ENCODE peak calls at places on chromosomes 11 and 22, in six cellular contexts. Z is LoVo, D is adrenal gland, Y is DMS53, X is Kasumi-1, I is amygdala. M is an unnamed sample.

GRCh38 chr11:117384045-117384444 is 56.4 kb downstream of the CEP164 start:
- DNase-seq in Z (no peak), D (no peak), Y (no peak), X (no peak), I (no peak), M (peak)

GRCh38 chr11:1231396-1232327 is 8.8 kb downstream of the MUC5B start:
- DNase-seq in Z (no peak), D (no peak), Y (peak), X (no peak), I (no peak), M (no peak)

GRCh38 chr22:20904008-20904979 is 12.9 kb upstream of the CRKL start:
- DNase-seq in Z (peak), D (peak), Y (no peak), X (no peak), I (no peak), M (peak)

GRCh38 chr22:36285545-36285944 is 32.6 kb downstream of the APOL1 start:
- DNase-seq in Z (no peak), D (peak), Y (no peak), X (no peak), I (no peak), M (no peak)

GRCh38 chr11:102111787-102112653 is 1.8 kb downstream of the YAP1 start:
- DNase-seq in Z (peak), D (peak), Y (peak), X (no peak), I (no peak), M (peak)

GRCh38 chr11:115985896-115986295 is 481.7 kb upstream of the CADM1 start:
- DNase-seq in Z (no peak), D (no peak), Y (no peak), X (no peak), I (no peak), M (peak)

GRCh38 chr11:105274631-105275030 is 135.1 kb upstream of the CARD18 start:
- DNase-seq in Z (no peak), D (no peak), Y (no peak), X (no peak), I (no peak), M (no peak)

GRCh38 chr11:72223615-72224586 is 666 bp upstream of the INPPL1 start:
- DNase-seq in Z (peak), D (peak), Y (peak), X (peak), I (peak), M (peak)

GRCh38 chr22:45418770-45419138 is 5.3 kb downstream of the RIBC2 start:
- DNase-seq in Z (no peak), D (no peak), Y (no peak), X (no peak), I (no peak), M (no peak)

GRCh38 chr22:29105468-29105867 is 32.6 kb downstream of the KREMEN1 start:
- DNase-seq in Z (no peak), D (no peak), Y (no peak), X (no peak), I (no peak), M (no peak)

GRCh38 chr11:57493507-57494503 is 21.7 kb downstream of the SLC43A1 start:
- DNase-seq in Z (peak), D (peak), Y (peak), X (no peak), I (peak), M (peak)

GRCh38 chr11:45208135-45208534 is 61.7 kb downstream of the PRDM11 start:
- DNase-seq in Z (no peak), D (no peak), Y (peak), X (no peak), I (no peak), M (no peak)

GRCh38 chr11:62443390-62444201 is 24.8 kb downstream of the SCGB1A1 start:
- DNase-seq in Z (no peak), D (no peak), Y (no peak), X (no peak), I (no peak), M (no peak)

GRCh38 chr11:2214527-2215229 is 43.1 kb upstream of the TH start:
- DNase-seq in Z (no peak), D (no peak), Y (peak), X (no peak), I (no peak), M (no peak)

GRCh38 chr11:83778598-83778997 is 492.4 kb upstream of the CCDC90B start:
- DNase-seq in Z (no peak), D (no peak), Y (no peak), X (no peak), I (no peak), M (peak)

GRCh38 chr11:113874920-113875413 is 405 bp downstream of the USP28 start:
- DNase-seq in Z (peak), D (peak), Y (no peak), X (peak), I (no peak), M (no peak)

GRCh38 chr22:20918663-20919220 is 1.5 kb downstream of the CRKL start:
- DNase-seq in Z (no peak), D (no peak), Y (peak), X (no peak), I (no peak), M (no peak)

GRCh38 chr11:2699185-2699530 is 636 bp downstream of the KCNQ1OT1 start:
- DNase-seq in Z (no peak), D (peak), Y (peak), X (no peak), I (no peak), M (peak)

GRCh38 chr11:64253481-64253880 is 2.2 kb downstream of the PLCB3 start:
- DNase-seq in Z (no peak), D (peak), Y (no peak), X (no peak), I (peak), M (peak)

GRCh38 chr22:30864441-30865420 is 103.8 kb downstream of the MORC2 start:
- DNase-seq in Z (no peak), D (peak), Y (no peak), X (no peak), I (no peak), M (no peak)

GRCh38 chr22:41919357-41920224 is 4.7 kb upstream of the SHISA8 start:
- DNase-seq in Z (no peak), D (peak), Y (peak), X (no peak), I (no peak), M (peak)

GRCh38 chr11:112958670-112959069 is 2.5 kb upstream of the NCAM1 start:
- DNase-seq in Z (no peak), D (no peak), Y (no peak), X (no peak), I (no peak), M (peak)

GRCh38 chr11:96741068-96741467 is 351.3 kb downstream of the JRKL start:
- DNase-seq in Z (no peak), D (no peak), Y (no peak), X (no peak), I (no peak), M (peak)

GRCh38 chr11:32829680-32830412 is at the start of gene PRRG4:
- DNase-seq in Z (peak), D (peak), Y (peak), X (peak), I (no peak), M (peak)

GRCh38 chr11:13449522-13449921 is 13.5 kb downstream of the BTBD10 start:
- DNase-seq in Z (no peak), D (no peak), Y (no peak), X (no peak), I (no peak), M (no peak)

GRCh38 chr11:46336781-46337180 is 10.5 kb upstream of the DGKZ start:
- DNase-seq in Z (no peak), D (no peak), Y (no peak), X (peak), I (no peak), M (no peak)

GRCh38 chr11:60950933-60951610 is 904 bp downstream of the SLC15A3 start:
- DNase-seq in Z (no peak), D (no peak), Y (peak), X (no peak), I (no peak), M (no peak)

GRCh38 chr11:117932426-117932825 is 3.2 kb upstream of the TMPRSS13 start:
- DNase-seq in Z (no peak), D (no peak), Y (no peak), X (no peak), I (no peak), M (no peak)

GRCh38 chr11:61173456-61173855 is 12.2 kb upstream of the VPS37C start:
- DNase-seq in Z (no peak), D (no peak), Y (peak), X (no peak), I (no peak), M (no peak)

GRCh38 chr11:73950869-73951710 is at the start of gene DNAJB13:
- DNase-seq in Z (no peak), D (peak), Y (peak), X (peak), I (peak), M (peak)

GRCh38 chr11:119863236-119863635 is 134.2 kb upstream of the NECTIN1 start:
- DNase-seq in Z (no peak), D (no peak), Y (no peak), X (no peak), I (no peak), M (no peak)

GRCh38 chr11:24697722-24698121 is 200.9 kb downstream of the LUZP2 start:
- DNase-seq in Z (no peak), D (no peak), Y (no peak), X (no peak), I (no peak), M (peak)

GRCh38 chr11:12235945-12236743 is 125.8 kb downstream of the MICAL2 start:
- DNase-seq in Z (peak), D (no peak), Y (peak), X (peak), I (no peak), M (peak)

GRCh38 chr22:38285015-38285414 is 12.2 kb upstream of the TMEM184B start:
- DNase-seq in Z (no peak), D (no peak), Y (no peak), X (no peak), I (no peak), M (no peak)

GRCh38 chr11:75142714-75143419 is 8.0 kb upstream of the SLCO2B1 start:
- DNase-seq in Z (peak), D (peak), Y (peak), X (peak), I (peak), M (peak)

GRCh38 chr11:25939691-25940090 is 392.2 kb upstream of the ANO3 start:
- DNase-seq in Z (no peak), D (no peak), Y (no peak), X (no peak), I (no peak), M (no peak)

GRCh38 chr22:20451920-20452319 is 14.3 kb upstream of the SCARF2 start:
- DNase-seq in Z (no peak), D (no peak), Y (no peak), X (no peak), I (no peak), M (no peak)

GRCh38 chr11:124896821-124897391 is 759 bp downstream of the ROBO4 start:
- DNase-seq in Z (no peak), D (no peak), Y (no peak), X (no peak), I (no peak), M (no peak)

GRCh38 chr11:7637447-7638157 is 35.7 kb downstream of the CYB5R2 start:
- DNase-seq in Z (no peak), D (no peak), Y (no peak), X (no peak), I (no peak), M (peak)

GRCh38 chr11:64364911-64365310 is 5.9 kb downstream of the RPS6KA4 start:
- DNase-seq in Z (no peak), D (no peak), Y (no peak), X (no peak), I (no peak), M (no peak)